ENCODE peak calls at places on chromosomes 13 and 19, in ten cellular contexts. M is brain microvascular endothelial cell; N is NB4; G is tibial nerve; A is AG10803; J is CD4-positive, alpha-beta T cell; R is nephron progenitor cell; S is Peyer's patch; V is epithelial cell of esophagus; X is bronchial epithelial cell. H is an unnamed sample.

GRCh38 chr13:114058051-114058867 is 74.2 kb downstream of the RASA3 start:
- DNase-seq in R (no peak), A (no peak), N (no peak), M (no peak), V (no peak), X (no peak), S (no peak), G (no peak), J (no peak), H (no peak)

GRCh38 chr19:39112338-39112890 is 13.2 kb upstream of the PAK4 start:
- DNase-seq in X (peak), J (no peak), R (no peak), N (no peak), G (no peak), M (no peak), V (peak), S (no peak), A (no peak), H (peak)

GRCh38 chr19:38634757-38635482 is 12.5 kb upstream of the ACTN4 start:
- DNase-seq in G (peak), J (peak), R (peak), A (peak), S (peak), V (peak), N (peak), X (peak), M (peak), H (peak)

GRCh38 chr19:38413416-38413815 is 10.5 kb downstream of the FAM98C start:
- DNase-seq in R (no peak), S (no peak), V (no peak), X (no peak), M (no peak), N (no peak), J (no peak), G (no peak), A (no peak), H (no peak)

GRCh38 chr13:25217023-25217909 is 45.2 kb upstream of the AMER2 start:
- DNase-seq in X (peak), G (no peak), M (peak), N (no peak), J (no peak), A (peak), S (no peak), R (no peak), V (peak), H (peak)

GRCh38 chr19:47471733-47472457 is at the start of gene SLC8A2:
- DNase-seq in V (peak), S (no peak), G (no peak), R (peak), M (peak), N (peak), X (peak), A (peak), J (peak), H (peak)

GRCh38 chr13:21537105-21537504 is 66.9 kb downstream of the MICU2 start:
- DNase-seq in J (no peak), R (no peak), G (no peak), S (no peak), A (peak), M (no peak), X (peak), N (peak), V (peak), H (peak)

GRCh38 chr19:2602391-2603181 is 99.9 kb downstream of the GNG7 start:
- DNase-seq in V (peak), J (no peak), N (no peak), S (no peak), R (peak), G (peak), A (peak), X (peak), M (peak), H (peak)

GRCh38 chr13:73870970-73871935 is 263.0 kb downstream of the KLF12 start:
- DNase-seq in X (peak), V (peak), G (no peak), N (peak), S (no peak), M (peak), A (peak), J (no peak), R (no peak), H (peak)

DNA sequence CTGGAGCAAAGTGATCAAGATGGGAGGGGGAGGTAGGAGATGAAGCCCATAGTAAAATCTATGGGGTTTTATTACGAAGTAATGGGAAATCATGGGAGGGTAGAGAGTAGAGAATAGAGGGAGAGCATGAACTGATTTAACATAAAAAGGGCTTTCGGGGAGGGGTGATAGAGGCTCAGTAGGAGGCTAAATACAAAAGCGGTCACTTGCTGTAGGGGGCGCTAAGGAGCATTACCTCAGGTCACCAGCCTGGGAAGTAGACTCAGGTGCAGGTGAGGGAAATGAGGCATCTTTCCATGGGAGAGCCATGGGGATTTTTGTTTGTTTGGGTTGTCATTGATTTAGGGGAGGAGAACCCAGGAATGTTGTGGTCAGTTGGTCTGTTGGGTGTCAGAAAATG is 14.1 kb downstream of the KRTDAP start:
- DNase-seq in A (no peak), V (no peak), X (no peak), M (no peak), G (no peak), N (peak), R (no peak), S (no peak), J (no peak), H (no peak)
- TF ChIP-seq CTCF in A (no peak), V (no peak), X (peak), M (peak), G (no peak), N (peak), R (no peak), S (no peak), J (no peak), H (peak)

GRCh38 chr19:45178262-45179062 is at the start of gene BLOC1S3:
- DNase-seq in M (peak), G (peak), J (peak), N (peak), S (peak), X (peak), V (peak), R (peak), A (peak), H (peak)
- TF ChIP-seq CTCF in M (peak), G (peak), J (peak), N (no peak), S (peak), X (peak), V (peak), R (peak), A (peak), H (no peak)

DNA sequence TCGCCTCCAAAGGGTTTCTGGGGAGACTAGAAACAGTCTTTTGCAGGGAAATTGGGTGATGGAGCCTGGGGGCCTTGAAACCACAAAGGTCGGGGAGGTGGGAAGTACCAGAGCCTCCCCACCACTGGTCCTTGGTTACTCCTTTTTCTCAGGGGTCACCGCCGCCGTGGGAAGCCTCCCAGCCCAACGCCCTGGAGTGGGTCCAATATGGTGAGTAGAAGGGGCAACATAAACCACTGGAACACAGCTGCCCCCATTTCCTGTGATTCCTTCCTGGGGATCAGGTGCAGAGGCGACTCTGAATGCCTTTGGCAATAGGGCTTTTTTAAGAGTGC is 5.8 kb downstream of the PGLYRP1 start:
- DNase-seq in G (no peak), X (no peak), N (no peak), R (no peak), V (no peak), S (no peak), M (no peak), J (no peak), A (no peak), H (no peak)
- TF ChIP-seq CTCF in G (no peak), X (no peak), N (no peak), R (no peak), V (no peak), S (no peak), M (no peak), J (peak), A (no peak), H (no peak)

DNA sequence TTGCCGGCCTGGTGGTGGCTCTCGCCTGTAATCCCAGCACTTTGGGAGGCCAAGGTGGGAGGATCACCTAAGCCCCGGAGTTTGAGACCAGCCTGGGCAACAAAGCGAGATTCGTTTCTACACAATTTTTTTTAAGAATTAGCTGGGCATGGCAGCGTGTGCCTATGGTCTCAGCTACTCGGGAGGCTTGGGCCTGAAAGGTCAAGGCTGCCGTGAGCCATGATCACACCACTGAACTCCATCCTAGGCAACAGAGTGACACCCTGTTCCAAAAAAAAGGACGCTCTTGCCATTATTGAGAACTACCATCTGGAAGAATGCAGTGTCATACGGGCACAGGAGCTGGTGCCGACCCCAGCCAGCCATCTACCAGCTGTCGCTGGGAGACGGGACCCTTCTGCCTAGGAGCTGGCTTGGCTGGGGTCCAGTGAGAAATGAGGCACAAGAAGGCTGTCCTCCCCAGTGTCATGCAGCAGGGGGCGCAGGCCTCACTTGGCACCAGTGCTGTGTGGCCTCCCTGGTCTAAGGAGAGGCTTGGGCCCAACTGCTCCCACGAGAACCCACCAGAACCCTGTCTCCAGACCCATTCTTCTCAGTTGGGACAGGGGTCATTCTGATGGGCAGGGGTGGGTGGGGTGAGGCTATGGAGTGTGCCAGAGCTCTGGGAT is 12.2 kb upstream of the RELB start:
- DNase-seq in R (peak), V (peak), M (peak), S (peak), G (peak), J (peak), X (peak), A (peak), N (peak), H (peak)
- TF ChIP-seq CTCF in R (peak), V (peak), M (peak), S (peak), G (peak), J (peak), X (peak), A (peak), N (peak), H (peak)

DNA sequence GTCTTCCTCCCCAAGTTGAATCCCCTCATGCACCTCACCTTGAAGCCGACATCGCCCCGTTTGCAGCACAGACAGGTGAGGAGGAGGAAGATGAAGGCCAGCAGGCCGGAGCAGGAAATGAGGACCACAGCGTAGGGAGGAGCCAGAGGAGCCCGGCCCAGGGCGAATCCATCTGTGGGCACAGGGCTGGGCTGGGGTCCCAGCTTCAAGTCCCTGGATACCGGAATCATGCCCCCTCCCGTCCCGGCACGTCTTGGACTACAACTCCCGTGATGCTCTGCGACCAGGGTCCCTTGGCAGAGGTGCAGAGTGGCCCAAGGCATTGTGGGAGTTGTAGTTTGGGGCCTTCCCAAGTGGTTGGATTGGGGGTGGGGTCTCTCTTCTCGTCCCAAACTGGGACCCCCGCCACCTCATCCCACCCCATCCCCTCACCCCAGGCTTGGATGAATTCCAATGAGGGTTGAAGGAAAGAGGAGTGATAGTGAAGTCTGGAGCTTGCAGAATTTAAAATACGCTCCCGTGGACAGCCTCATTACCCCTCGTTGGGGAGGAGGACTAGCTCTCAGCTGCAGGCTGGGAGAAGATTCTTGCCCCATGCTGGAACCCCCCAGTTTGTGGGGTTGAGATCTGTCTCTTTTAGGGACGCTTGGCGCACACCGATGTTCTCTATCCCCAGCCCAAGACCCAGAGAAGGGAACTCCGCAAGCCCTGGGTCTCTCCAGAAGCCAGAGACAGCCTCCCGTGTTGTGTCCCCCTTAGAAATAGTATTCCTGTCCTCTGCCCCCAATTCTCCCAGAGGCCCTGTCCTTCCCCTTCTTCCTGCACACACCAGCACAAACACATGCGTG is 990 bp downstream of the LMTK3 start:
- DNase-seq in X (peak), V (peak), R (peak), S (peak), G (peak), A (no peak), M (peak), N (peak), J (peak), H (peak)
- TF ChIP-seq CTCF in X (no peak), V (no peak), R (no peak), S (no peak), G (no peak), A (no peak), M (no peak), N (peak), J (no peak), H (no peak)

GRCh38 chr13:27622102-27622820 is 569 bp downstream of the POLR1D start:
- DNase-seq in M (no peak), J (peak), G (no peak), X (no peak), N (no peak), A (peak), V (no peak), S (peak), R (no peak), H (no peak)
- TF ChIP-seq CTCF in M (peak), J (no peak), G (no peak), X (no peak), N (no peak), A (peak), V (no peak), S (no peak), R (peak), H (no peak)

DNA sequence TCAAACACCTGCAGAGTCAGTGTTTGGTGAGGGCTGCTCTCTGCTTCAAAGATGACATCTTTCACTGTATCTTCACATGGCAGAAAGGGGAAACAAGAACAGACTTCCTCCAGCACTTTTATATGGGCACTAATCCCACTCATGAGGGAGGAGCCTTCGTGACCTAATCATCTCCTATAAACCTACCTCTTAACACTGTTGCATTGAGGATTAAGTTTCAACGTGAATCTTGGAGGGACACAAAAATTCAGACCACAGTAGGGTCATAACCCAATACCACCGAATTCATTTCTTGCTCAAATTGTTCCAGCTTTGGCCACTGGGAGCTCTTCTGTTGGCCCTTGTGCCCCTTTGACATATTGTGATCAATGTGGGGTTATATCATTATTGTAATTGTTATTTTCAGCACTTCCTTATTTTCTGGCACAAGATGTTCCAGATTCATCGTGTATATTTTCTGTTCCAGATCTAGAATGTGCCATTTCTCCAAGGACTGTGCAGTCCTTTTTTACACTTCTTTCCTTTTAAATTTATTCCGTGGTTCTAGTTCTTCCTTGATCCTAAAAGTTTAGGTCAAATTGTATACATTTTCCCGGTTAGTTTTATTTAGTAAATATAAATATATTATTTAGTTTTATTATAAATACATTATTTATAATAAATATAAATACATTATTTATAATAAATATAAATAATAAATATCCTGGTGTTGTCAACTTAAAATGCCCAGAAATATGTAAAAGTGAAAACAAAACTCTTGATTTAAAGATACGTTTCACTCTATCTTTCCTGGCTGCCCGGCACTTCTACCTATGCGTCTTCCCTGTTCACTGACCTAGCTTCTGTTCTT is 35.5 kb upstream of the IGFL4 start:
- DNase-seq in X (no peak), J (no peak), G (no peak), R (no peak), A (no peak), V (no peak), N (no peak), M (no peak), S (no peak), H (no peak)
- TF ChIP-seq CTCF in X (no peak), J (no peak), G (no peak), R (no peak), A (no peak), V (no peak), N (peak), M (peak), S (no peak), H (no peak)

GRCh38 chr13:110411316-110412105 is 104.4 kb downstream of the COL4A2 start:
- DNase-seq in M (no peak), G (no peak), S (no peak), J (no peak), X (no peak), A (no peak), N (no peak), V (no peak), R (peak), H (no peak)

GRCh38 chr13:110409581-110409992 is 102.5 kb downstream of the COL4A2 start:
- DNase-seq in R (no peak), N (no peak), A (no peak), X (peak), M (peak), J (no peak), V (peak), S (no peak), G (no peak), H (peak)

GRCh38 chr13:110410906-110411305 is 103.8 kb downstream of the COL4A2 start:
- DNase-seq in G (no peak), X (no peak), A (no peak), R (no peak), M (no peak), S (no peak), V (no peak), J (no peak), N (no peak), H (no peak)

GRCh38 chr13:110408286-110408685 is 101.2 kb downstream of the COL4A2 start:
- DNase-seq in J (no peak), R (no peak), A (no peak), X (no peak), V (no peak), N (no peak), M (no peak), S (no peak), G (no peak), H (no peak)

DNA sequence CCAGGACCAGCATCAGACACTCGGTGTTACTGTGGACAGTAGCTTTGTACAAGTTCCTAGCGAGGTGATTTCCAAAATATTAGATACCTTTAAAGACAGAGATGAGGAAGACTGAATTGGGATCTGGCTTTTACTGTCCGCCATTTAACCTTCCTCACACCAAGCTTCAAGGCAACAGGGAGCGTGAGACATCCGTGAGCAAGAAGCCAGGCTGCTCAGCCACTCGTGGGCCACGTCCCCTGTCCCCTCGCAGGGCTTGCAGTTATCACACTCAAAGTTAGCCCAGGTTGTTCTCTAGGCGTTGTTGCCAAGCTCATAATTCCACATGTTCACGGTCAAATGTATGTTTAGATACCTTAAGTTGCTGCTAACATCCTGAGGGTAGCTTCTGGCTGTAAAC is 102.9 kb downstream of the COL4A2 start:
- DNase-seq in V (no peak), R (no peak), S (no peak), G (no peak), A (no peak), N (no peak), X (no peak), M (no peak), J (no peak), H (no peak)
- TF ChIP-seq CTCF in V (no peak), R (no peak), S (no peak), G (no peak), A (no peak), N (no peak), X (no peak), M (no peak), J (no peak), H (no peak)

GRCh38 chr13:34076943-34077703 is 259.2 kb downstream of the RFC3 start:
- DNase-seq in V (peak), N (peak), M (peak), X (peak), G (no peak), A (peak), R (no peak), J (no peak), S (no peak), H (peak)
- TF ChIP-seq CTCF in V (peak), N (no peak), M (peak), X (peak), G (peak), A (peak), R (peak), J (no peak), S (peak), H (peak)

GRCh38 chr19:10872551-10873107 is 1.3 kb downstream of the CARM1 start:
- DNase-seq in N (no peak), V (no peak), J (no peak), A (no peak), M (no peak), R (no peak), G (no peak), S (no peak), X (no peak), H (peak)

GRCh38 chr19:10874019-10874418 is 2.7 kb downstream of the CARM1 start:
- DNase-seq in M (no peak), J (no peak), R (no peak), G (no peak), S (no peak), X (no peak), N (no peak), V (no peak), A (no peak), H (no peak)

GRCh38 chr19:10870955-10871603 is at the start of gene CARM1:
- DNase-seq in N (peak), X (peak), J (peak), G (peak), M (peak), A (peak), V (peak), R (peak), S (peak), H (peak)

GRCh38 chr19:10870501-10870954 is 825 bp upstream of the CARM1 start:
- DNase-seq in A (no peak), X (no peak), M (no peak), V (no peak), R (no peak), J (no peak), G (no peak), S (no peak), N (no peak), H (no peak)

GRCh38 chr19:10871711-10872550 is 578 bp downstream of the CARM1 start:
- DNase-seq in J (peak), X (no peak), M (no peak), V (peak), S (no peak), A (no peak), R (peak), G (no peak), N (peak), H (peak)
- TF ChIP-seq CTCF in J (no peak), X (no peak), M (peak), V (peak), S (peak), A (peak), R (no peak), G (no peak), N (no peak), H (no peak)